ENCODE peak calls at places on chromosomes 6 and 20, in seven cellular contexts. One of them, this sample, is unnamed.

GRCh38 chr6:117906905-117907599 is at the start of gene SLC35F1:
- DNase-seq in Panc1: no peak
- DNase-seq in HCT116: no peak
- DNase-seq in GM12878: no peak
- DNase-seq in SK-N-SH: peak; percentile 80
- DNase-seq in HL-60: no peak
- DNase-seq in A549: peak; percentile 6
- DNase-seq in this sample: peak; percentile 88

GRCh38 chr20:13736792-13737191 is 47.9 kb downstream of the ESF1 start:
- DNase-seq in HCT116: no peak
- DNase-seq in A549: no peak
- DNase-seq in Panc1: no peak
- DNase-seq in HL-60: no peak
- DNase-seq in GM12878: no peak
- DNase-seq in SK-N-SH: no peak
- DNase-seq in this sample: no peak

GRCh38 chr20:8718214-8718613 is 350.7 kb upstream of the PLCB4 start:
- DNase-seq in A549: no peak
- DNase-seq in GM12878: no peak
- DNase-seq in Panc1: no peak
- DNase-seq in HL-60: no peak
- DNase-seq in HCT116: no peak
- DNase-seq in SK-N-SH: no peak
- DNase-seq in this sample: no peak

GRCh38 chr20:10940941-10941340 is 267.1 kb upstream of the JAG1 start:
- DNase-seq in HCT116: no peak
- DNase-seq in HL-60: no peak
- DNase-seq in SK-N-SH: no peak
- DNase-seq in A549: no peak
- DNase-seq in Panc1: no peak
- DNase-seq in GM12878: peak; percentile 56
- DNase-seq in this sample: no peak

GRCh38 chr20:49894073-49894470 is 21.3 kb downstream of the SPATA2 start:
- DNase-seq in SK-N-SH: no peak
- DNase-seq in HL-60: no peak
- DNase-seq in A549: no peak
- DNase-seq in GM12878: peak; percentile 40
- DNase-seq in HCT116: no peak
- DNase-seq in Panc1: no peak
- DNase-seq in this sample: no peak

GRCh38 chr6:16518265-16518664 is 243.0 kb downstream of the ATXN1 start:
- DNase-seq in HCT116: no peak
- DNase-seq in HL-60: no peak
- DNase-seq in Panc1: no peak
- DNase-seq in GM12878: no peak
- DNase-seq in SK-N-SH: no peak
- DNase-seq in A549: no peak
- DNase-seq in this sample: peak; percentile 43

GRCh38 chr6:107318100-107318736 is 141.1 kb downstream of the PDSS2 start:
- DNase-seq in HCT116: peak; percentile 26
- DNase-seq in SK-N-SH: peak; percentile 64
- DNase-seq in GM12878: peak; percentile 7
- DNase-seq in A549: peak; percentile 52
- DNase-seq in Panc1: peak; percentile 42
- DNase-seq in HL-60: peak; percentile 41
- DNase-seq in this sample: peak; percentile 82

GRCh38 chr20:33933469-33933909 is 60.2 kb upstream of the RALY start:
- DNase-seq in A549: peak; percentile 69
- DNase-seq in HL-60: peak; percentile 30
- DNase-seq in HCT116: peak; percentile 48
- DNase-seq in Panc1: peak; percentile 13
- DNase-seq in GM12878: no peak
- DNase-seq in SK-N-SH: peak; percentile 52
- DNase-seq in this sample: peak; percentile 93

GRCh38 chr6:74598473-74599393 is 607.1 kb downstream of the COL12A1 start:
- DNase-seq in HCT116: no peak
- DNase-seq in Panc1: peak; percentile 90
- DNase-seq in GM12878: peak; percentile 81
- DNase-seq in HL-60: no peak
- DNase-seq in SK-N-SH: no peak
- DNase-seq in A549: peak; percentile 74
- DNase-seq in this sample: no peak

GRCh38 chr6:20463396-20463795 is 61.7 kb downstream of the E2F3 start:
- DNase-seq in SK-N-SH: no peak
- DNase-seq in HL-60: no peak
- DNase-seq in HCT116: no peak
- DNase-seq in A549: no peak
- DNase-seq in Panc1: no peak
- DNase-seq in GM12878: peak; percentile 69
- DNase-seq in this sample: no peak

GRCh38 chr20:3378138-3378537 is 29.3 kb downstream of the DNAAF9 start:
- DNase-seq in GM12878: no peak
- DNase-seq in HL-60: no peak
- DNase-seq in A549: no peak
- DNase-seq in SK-N-SH: no peak
- DNase-seq in Panc1: no peak
- DNase-seq in HCT116: no peak
- DNase-seq in this sample: no peak

GRCh38 chr20:62043131-62043914 is 22.4 kb downstream of the TAF4 start:
- DNase-seq in GM12878: no peak
- DNase-seq in HL-60: no peak
- DNase-seq in HCT116: no peak
- DNase-seq in A549: no peak
- DNase-seq in SK-N-SH: no peak
- DNase-seq in Panc1: no peak
- DNase-seq in this sample: no peak

GRCh38 chr6:75334266-75335040 is 49.9 kb upstream of the TMEM30A start:
- DNase-seq in SK-N-SH: no peak
- DNase-seq in Panc1: no peak
- DNase-seq in HCT116: no peak
- DNase-seq in A549: peak; percentile 31
- DNase-seq in HL-60: no peak
- DNase-seq in GM12878: no peak
- DNase-seq in this sample: peak; percentile 98

GRCh38 chr6:33065312-33065711 is 8.1 kb downstream of the HLA-DPA1 start:
- DNase-seq in HL-60: no peak
- DNase-seq in Panc1: no peak
- DNase-seq in GM12878: no peak
- DNase-seq in HCT116: no peak
- DNase-seq in A549: no peak
- DNase-seq in SK-N-SH: no peak
- DNase-seq in this sample: no peak

GRCh38 chr20:5056801-5057599 is 55.7 kb upstream of the SLC23A2 start:
- DNase-seq in A549: peak; percentile 64
- DNase-seq in HCT116: peak; percentile 26
- DNase-seq in GM12878: peak; percentile 38
- DNase-seq in SK-N-SH: no peak
- DNase-seq in HL-60: peak; percentile 79
- DNase-seq in Panc1: no peak
- DNase-seq in this sample: peak; percentile 64

GRCh38 chr20:6711950-6712634 is 55.4 kb upstream of the BMP2 start:
- DNase-seq in HCT116: no peak
- DNase-seq in GM12878: no peak
- DNase-seq in Panc1: no peak
- DNase-seq in SK-N-SH: no peak
- DNase-seq in HL-60: no peak
- DNase-seq in A549: no peak
- DNase-seq in this sample: no peak

GRCh38 chr6:81938014-81938761 is 185.7 kb upstream of the TENT5A start:
- DNase-seq in HL-60: peak; percentile 67
- DNase-seq in HCT116: peak; percentile 96
- DNase-seq in GM12878: peak; percentile 42
- DNase-seq in A549: peak; percentile 70
- DNase-seq in Panc1: peak; percentile 10
- DNase-seq in SK-N-SH: no peak
- DNase-seq in this sample: no peak

GRCh38 chr6:137849709-137850093 is 17.4 kb upstream of the TNFAIP3 start:
- DNase-seq in Panc1: no peak
- DNase-seq in HL-60: no peak
- DNase-seq in SK-N-SH: no peak
- DNase-seq in A549: no peak
- DNase-seq in HCT116: no peak
- DNase-seq in GM12878: no peak
- DNase-seq in this sample: no peak

GRCh38 chr6:21999012-21999528 is 297.8 kb downstream of the PRL start:
- DNase-seq in HCT116: no peak
- DNase-seq in GM12878: no peak
- DNase-seq in A549: no peak
- DNase-seq in SK-N-SH: peak; percentile 61
- DNase-seq in Panc1: no peak
- DNase-seq in HL-60: no peak
- DNase-seq in this sample: no peak

GRCh38 chr6:170094686-170095272 is 196.1 kb downstream of the DLL1 start:
- DNase-seq in GM12878: no peak
- DNase-seq in SK-N-SH: no peak
- DNase-seq in Panc1: no peak
- DNase-seq in A549: no peak
- DNase-seq in HL-60: no peak
- DNase-seq in HCT116: no peak
- DNase-seq in this sample: no peak

GRCh38 chr6:111114484-111114883 is 27.2 kb downstream of the SLC16A10 start:
- DNase-seq in GM12878: no peak
- DNase-seq in Panc1: no peak
- DNase-seq in A549: no peak
- DNase-seq in HCT116: no peak
- DNase-seq in SK-N-SH: no peak
- DNase-seq in HL-60: no peak
- DNase-seq in this sample: no peak

GRCh38 chr6:111119550-111120329 is 32.4 kb downstream of the SLC16A10 start:
- DNase-seq in A549: no peak
- DNase-seq in HCT116: no peak
- DNase-seq in Panc1: no peak
- DNase-seq in GM12878: no peak
- DNase-seq in HL-60: no peak
- DNase-seq in SK-N-SH: no peak
- DNase-seq in this sample: no peak

GRCh38 chr6:111118816-111119215 is 31.5 kb downstream of the SLC16A10 start:
- DNase-seq in HL-60: no peak
- DNase-seq in GM12878: no peak
- DNase-seq in Panc1: no peak
- DNase-seq in HCT116: no peak
- DNase-seq in A549: no peak
- DNase-seq in SK-N-SH: no peak
- DNase-seq in this sample: no peak

DNA sequence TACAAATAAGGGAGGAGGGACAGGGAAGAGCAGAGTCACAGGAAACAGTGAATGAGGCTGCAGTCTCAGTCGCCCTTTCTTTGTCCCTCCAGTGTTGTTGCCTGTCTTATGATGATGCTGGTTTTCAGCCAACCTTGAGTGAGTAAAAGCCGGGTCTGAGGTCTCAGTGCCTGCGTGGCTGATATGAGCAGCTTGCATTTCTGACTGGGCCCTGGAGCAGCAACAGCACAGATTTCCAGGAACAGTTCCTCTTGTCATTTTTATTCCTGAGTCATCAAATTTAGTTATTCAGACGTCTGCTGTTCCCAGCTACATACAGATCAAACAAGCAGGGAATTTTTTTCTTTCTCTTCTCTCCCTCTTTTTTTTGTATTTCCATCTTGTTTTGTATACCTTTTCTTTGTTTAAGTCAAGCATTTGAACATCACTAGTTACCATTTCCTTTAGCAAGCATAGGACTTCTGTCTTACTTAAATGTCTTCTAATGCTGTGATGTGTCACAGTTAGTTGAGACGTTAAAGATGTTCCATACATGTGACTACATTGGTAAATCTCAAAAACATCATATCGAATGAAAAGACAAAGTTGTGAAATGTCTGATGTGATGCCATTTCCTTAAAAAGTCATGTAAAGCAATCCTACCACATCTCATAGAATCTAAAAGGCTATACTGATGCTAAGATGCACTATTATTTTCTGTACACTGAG is 26.6 kb downstream of the SLC16A10 start:
- DNase-seq in GM12878: no peak
- DNase-seq in HCT116: no peak
- DNase-seq in HL-60: no peak
- DNase-seq in SK-N-SH: peak; percentile 47
- DNase-seq in Panc1: no peak
- DNase-seq in A549: peak; percentile 2
- DNase-seq in this sample: peak; percentile 52
- TF ChIP-seq REST in GM12878: no peak
- TF ChIP-seq REST in HCT116: no peak
- TF ChIP-seq REST in HL-60: no peak
- TF ChIP-seq REST in SK-N-SH: no peak
- TF ChIP-seq REST in Panc1: no peak
- TF ChIP-seq REST in A549: no peak
- TF ChIP-seq REST in this sample: no peak

DNA sequence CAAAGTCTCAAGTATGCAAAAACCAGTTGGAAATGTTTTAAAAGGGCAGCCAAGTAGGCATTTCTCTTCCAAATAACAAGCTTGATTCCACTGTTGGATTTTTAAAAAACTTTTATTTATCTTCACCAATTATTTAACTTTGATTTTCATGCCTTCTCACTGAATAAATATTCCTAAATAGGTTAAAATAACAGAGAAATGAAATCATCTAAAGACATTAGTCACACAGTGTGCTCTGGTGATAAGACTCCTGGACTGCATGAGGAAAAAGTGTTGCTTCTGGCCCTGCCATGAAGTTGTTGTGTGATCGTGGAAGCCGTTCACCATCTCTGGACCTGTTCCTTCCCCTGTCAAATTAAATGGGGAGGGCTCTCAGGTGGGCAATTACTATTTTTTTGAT is 33.8 kb upstream of the IGF2R start:
- DNase-seq in HL-60: no peak
- DNase-seq in Panc1: no peak
- DNase-seq in HCT116: no peak
- DNase-seq in A549: no peak
- DNase-seq in SK-N-SH: no peak
- DNase-seq in GM12878: no peak
- DNase-seq in this sample: no peak
- TF ChIP-seq REST in HL-60: no peak
- TF ChIP-seq REST in Panc1: no peak
- TF ChIP-seq REST in HCT116: no peak
- TF ChIP-seq REST in A549: no peak
- TF ChIP-seq REST in SK-N-SH: no peak
- TF ChIP-seq REST in GM12878: no peak
- TF ChIP-seq REST in this sample: no peak

DNA sequence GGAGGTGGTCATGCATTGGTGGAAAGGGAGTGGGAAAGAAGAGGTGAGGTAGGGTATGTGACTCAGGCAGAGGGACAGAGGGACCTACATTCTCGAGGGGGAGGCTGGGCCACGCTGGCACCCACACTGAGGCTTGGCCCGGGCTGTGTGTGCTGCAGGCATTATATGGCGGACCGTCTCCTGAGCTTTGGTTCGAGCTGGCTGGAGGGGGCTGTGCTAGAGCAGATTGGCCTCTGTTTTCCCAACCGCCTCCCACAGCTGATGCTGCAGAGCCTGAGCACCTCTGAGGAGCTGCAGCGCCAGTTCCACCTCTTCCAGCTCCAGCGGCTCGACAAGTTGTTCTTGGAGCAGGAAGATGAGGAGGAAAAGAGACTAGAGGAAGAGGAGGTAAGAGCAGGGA is 23.4 kb downstream of the DNPH1 start:
- DNase-seq in HCT116: no peak
- DNase-seq in Panc1: no peak
- DNase-seq in HL-60: no peak
- DNase-seq in GM12878: no peak
- DNase-seq in A549: no peak
- DNase-seq in SK-N-SH: no peak
- DNase-seq in this sample: no peak
- TF ChIP-seq REST in HCT116: no peak
- TF ChIP-seq REST in Panc1: no peak
- TF ChIP-seq REST in HL-60: no peak
- TF ChIP-seq REST in GM12878: no peak
- TF ChIP-seq REST in A549: no peak
- TF ChIP-seq REST in SK-N-SH: no peak
- TF ChIP-seq REST in this sample: no peak

GRCh38 chr6:40258531-40258930 is 324.3 kb upstream of the MOCS1 start:
- DNase-seq in GM12878: no peak
- DNase-seq in HCT116: no peak
- DNase-seq in SK-N-SH: no peak
- DNase-seq in A549: no peak
- DNase-seq in HL-60: no peak
- DNase-seq in Panc1: no peak
- DNase-seq in this sample: no peak
- TF ChIP-seq REST in GM12878: no peak
- TF ChIP-seq REST in HCT116: no peak
- TF ChIP-seq REST in SK-N-SH: no peak
- TF ChIP-seq REST in A549: no peak
- TF ChIP-seq REST in HL-60: no peak
- TF ChIP-seq REST in Panc1: no peak
- TF ChIP-seq REST in this sample: no peak